ENCODE peak calls at places on chromosome 9, in four cellular contexts. W is tibial nerve; Y is naive thymus-derived CD4-positive, alpha-beta T cell; E is CD8-positive, alpha-beta memory T cell. J is an unnamed sample. For H3K36me3, H3K4me1 and H3K27me3, the result is how much of the 10 kb centered on the place peaks cover.

GRCh38 chr9:113609562-113610318 is 146.2 kb downstream of the RGS3 start:
- DNase-seq in E (no peak), W (peak), Y (no peak), J (no peak)

GRCh38 chr9:94746541-94747505 is 20.3 kb downstream of the AOPEP start:
- DNase-seq in W (no peak), Y (no peak), E (no peak), J (no peak)

GRCh38 chr9:78439866-78440830 is 143.2 kb downstream of the PSAT1 start:
- DNase-seq in Y (no peak), W (no peak), E (no peak), J (no peak)

GRCh38 chr9:129929467-129930125 is 94.3 kb downstream of the USP20 start:
- DNase-seq in E (no peak), W (no peak), Y (no peak), J (no peak)

GRCh38 chr9:13478235-13478634 is 198.7 kb upstream of the MPDZ start:
- DNase-seq in E (no peak), Y (no peak), W (no peak), J (no peak)

GRCh38 chr9:20744046-20744630 is 60.1 kb downstream of the FOCAD start:
- DNase-seq in Y (no peak), E (no peak), W (no peak), J (no peak)

GRCh38 chr9:104810421-104811339 is 46.8 kb downstream of the NIPSNAP3B start:
- DNase-seq in E (no peak), Y (no peak), W (no peak), J (no peak)

GRCh38 chr9:76216161-76216649 is 178.0 kb downstream of the RFK start:
- DNase-seq in E (no peak), W (no peak), Y (no peak), J (no peak)

GRCh38 chr9:85223506-85224108 is 518.1 kb downstream of the AGTPBP1 start:
- DNase-seq in W (no peak), E (no peak), Y (no peak), J (no peak)

GRCh38 chr9:126975327-126976059 is 60.9 kb downstream of the RALGPS1 start:
- DNase-seq in Y (no peak), W (no peak), E (no peak), J (no peak)

GRCh38 chr9:109479822-109480221 is 18.3 kb downstream of the PTPN3 start:
- DNase-seq in Y (no peak), W (no peak), E (no peak), J (no peak)

GRCh38 chr9:132879443-132880310 is 979 bp downstream of the SPACA9 start:
- DNase-seq in E (peak), Y (no peak), W (no peak), J (no peak)

GRCh38 chr9:88953401-88954029 is 37.8 kb upstream of the S1PR3 start:
- DNase-seq in W (no peak), E (no peak), Y (no peak), J (no peak)

GRCh38 chr9:108885643-108886348 is 23.7 kb downstream of the ACTL7A start:
- DNase-seq in E (no peak), Y (no peak), W (no peak), J (no peak)

GRCh38 chr9:4590430-4591122 is 71.5 kb upstream of the PLPP6 start:
- DNase-seq in Y (no peak), W (no peak), E (no peak), J (no peak)

GRCh38 chr9:116721411-116721810 is 34.3 kb downstream of the TRIM32 start:
- DNase-seq in W (no peak), Y (no peak), E (no peak), J (no peak)

GRCh38 chr9:22216730-22217160 is 207.6 kb upstream of the CDKN2B start:
- DNase-seq in W (no peak), E (no peak), Y (no peak), J (no peak)

GRCh38 chr9:106752581-106752980 is 110.4 kb upstream of the ZNF462 start:
- DNase-seq in W (no peak), Y (no peak), E (no peak), J (no peak)

GRCh38 chr9:138100711-138101349 is 223.2 kb downstream of the CACNA1B start:
- DNase-seq in W (no peak), Y (no peak), E (no peak), J (no peak)

GRCh38 chr9:100011062-100011681 is 87.6 kb downstream of the ERP44 start:
- DNase-seq in W (no peak), Y (peak), E (no peak), J (no peak)

GRCh38 chr9:119289740-119290139 is 79.5 kb downstream of the BRINP1 start:
- DNase-seq in Y (no peak), E (no peak), W (peak), J (no peak)

GRCh38 chr9:111872886-111873285 is 23.7 kb upstream of the UGCG start:
- DNase-seq in E (no peak), Y (no peak), W (no peak), J (no peak)

GRCh38 chr9:89483592-89484474 is 14.1 kb downstream of the SEMA4D start:
- DNase-seq in W (no peak), Y (peak), E (peak), J (peak)

GRCh38 chr9:79308012-79308411 is 263.8 kb upstream of the TLE4 start:
- DNase-seq in W (no peak), Y (no peak), E (no peak), J (no peak)

GRCh38 chr9:116057371-116057770 is 96.2 kb upstream of the PAPPA start:
- DNase-seq in E (no peak), Y (no peak), W (no peak), J (no peak)

GRCh38 chr9:79671558-79671957 is 99.8 kb downstream of the TLE4 start:
- DNase-seq in E (no peak), W (no peak), Y (no peak), J (no peak)

GRCh38 chr9:105401651-105402050 is 46.2 kb upstream of the FSD1L start:
- DNase-seq in E (no peak), Y (no peak), W (no peak), J (no peak)

GRCh38 chr9:127977877-127978647 is 2.7 kb downstream of the EEIG1 start:
- DNase-seq in Y (no peak), W (peak), E (no peak), J (no peak)

GRCh38 chr9:105958587-105958986 is 264.2 kb downstream of the TMEM38B start:
- DNase-seq in W (no peak), Y (no peak), E (no peak), J (no peak)

GRCh38 chr9:75111019-75111622 is 22.8 kb downstream of the OSTF1 start:
- DNase-seq in W (no peak), Y (no peak), E (no peak), J (no peak)

GRCh38 chr9:127162567-127163365 is 40.3 kb upstream of the ANGPTL2 start:
- DNase-seq in Y (no peak), E (no peak), W (no peak), J (no peak)

GRCh38 chr9:112170235-112170634 is 4.9 kb downstream of the SUSD1 start:
- DNase-seq in Y (no peak), W (no peak), E (no peak), J (no peak)

GRCh38 chr9:36392489-36392888 is 7.6 kb downstream of the RNF38 start:
- DNase-seq in E (no peak), Y (no peak), W (no peak), J (no peak)

GRCh38 chr9:36386396-36386795 is 13.7 kb downstream of the RNF38 start:
- DNase-seq in W (no peak), E (no peak), Y (no peak), J (no peak)

GRCh38 chr9:36389590-36389989 is 10.5 kb downstream of the RNF38 start:
- DNase-seq in W (no peak), E (no peak), Y (no peak), J (no peak)
- H3K36me3 ChIP-seq in W (under half), E (under half), Y (under half), J (under half)

DNA sequence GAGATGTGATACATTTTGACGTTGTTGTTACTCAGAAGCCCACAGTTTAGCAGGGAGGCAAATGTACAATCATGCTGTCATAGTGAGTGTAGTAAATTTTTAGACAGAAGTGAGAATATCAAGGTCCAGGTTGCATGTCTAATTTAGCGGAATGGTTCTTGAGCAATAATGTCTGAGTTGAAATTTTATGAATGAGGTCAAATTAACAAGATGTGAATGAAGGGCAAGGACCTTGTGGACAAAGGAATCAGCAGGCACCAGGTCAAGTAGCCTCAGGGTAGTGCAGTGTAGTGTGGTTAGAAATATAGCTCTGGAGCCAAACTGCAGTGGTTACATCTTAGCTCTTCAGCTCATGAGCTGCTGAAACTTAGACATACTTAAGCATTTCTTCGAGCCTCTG is 36.2 kb downstream of the TNFSF8 start:
- DNase-seq in Y (no peak), E (no peak), W (no peak), J (no peak)
- H3K4me1 ChIP-seq in Y (half or more), E (half or more), W (under half), J (under half)

GRCh38 chr9:70043689-70044449 is at the start of gene MAMDC2:
- DNase-seq in E (no peak), Y (no peak), W (peak), J (no peak)

GRCh38 chr9:70049236-70049635 is 5.6 kb downstream of the MAMDC2 start:
- DNase-seq in Y (no peak), E (no peak), W (peak), J (no peak)

GRCh38 chr9:70044450-70045307 is 1.0 kb downstream of the MAMDC2 start:
- DNase-seq in E (no peak), W (no peak), Y (no peak), J (no peak)

GRCh38 chr9:70045452-70045851 is 1.8 kb downstream of the MAMDC2 start:
- DNase-seq in Y (no peak), W (no peak), E (no peak), J (no peak)

DNA sequence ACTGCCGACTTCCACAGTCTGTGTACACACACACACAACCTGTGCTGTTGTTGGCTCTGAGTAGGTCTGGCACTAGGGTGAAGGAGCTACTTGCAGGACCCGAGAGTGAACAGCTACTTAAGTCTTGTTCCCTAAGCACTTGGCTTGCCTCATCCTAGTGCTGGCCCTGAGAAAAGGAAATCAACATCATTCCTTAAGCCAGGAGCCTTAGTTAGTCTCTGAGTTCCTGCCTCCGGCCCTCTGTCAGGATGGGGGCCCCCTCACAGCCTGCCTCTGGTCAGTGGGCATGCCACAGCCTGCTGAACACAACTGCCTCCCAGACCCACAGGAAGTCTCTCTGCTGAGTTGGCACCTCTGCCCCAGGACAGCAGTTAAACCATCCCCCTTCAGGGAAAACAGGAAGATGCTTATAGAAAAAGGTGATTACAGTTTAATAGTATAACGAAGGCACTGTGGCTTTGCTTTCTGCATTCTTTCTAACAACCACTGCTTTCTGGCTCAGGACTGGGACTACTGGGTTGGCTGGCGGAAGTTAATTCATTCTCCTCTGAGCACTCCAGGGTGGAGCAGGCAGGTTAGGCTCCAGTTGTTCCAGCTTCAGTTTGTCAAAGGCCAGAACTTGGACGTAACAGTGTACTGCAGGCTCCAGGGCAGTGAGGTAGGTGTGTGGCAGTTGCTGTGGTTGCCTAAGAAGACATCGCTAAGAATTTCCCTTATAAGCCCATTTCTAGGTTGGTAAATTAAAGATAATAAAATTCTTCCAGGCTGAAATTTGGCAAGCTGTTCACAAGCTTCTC is 2.8 kb downstream of the MAMDC2 start:
- DNase-seq in E (no peak), Y (no peak), W (no peak), J (no peak)
- H3K27me3 ChIP-seq in E (under half), Y (under half), W (under half), J (under half)

GRCh38 chr9:33344145-33344544 is 53.8 kb downstream of the NFX1 start:
- DNase-seq in W (no peak), E (no peak), Y (no peak), J (no peak)
- H3K36me3 ChIP-seq in W (under half), E (half or more), Y (under half), J (half or more)

GRCh38 chr9:16060457-16061129 is 507.8 kb downstream of the CCDC171 start:
- DNase-seq in E (no peak), W (no peak), Y (no peak), J (no peak)
- H3K4me1 ChIP-seq in E (under half), W (under half), Y (under half), J (under half)

GRCh38 chr9:974064-974992 is 2.1 kb upstream of the DMRT3 start:
- DNase-seq in Y (no peak), E (no peak), W (no peak), J (no peak)
- H3K27me3 ChIP-seq in Y (under half), E (half or more), W (half or more), J (half or more)

GRCh38 chr9:134054891-134055811 is 12.7 kb downstream of the BRD3 start:
- DNase-seq in W (no peak), E (peak), Y (no peak), J (no peak)
- H3K36me3 ChIP-seq in W (under half), E (under half), Y (under half), J (under half)

GRCh38 chr9:124297915-124298645 is 40.3 kb downstream of the NEK6 start:
- DNase-seq in W (no peak), Y (no peak), E (no peak), J (no peak)
- H3K4me1 ChIP-seq in W (half or more), Y (under half), E (under half), J (under half)

GRCh38 chr9:135762921-135763320 is 60.9 kb downstream of the KCNT1 start:
- DNase-seq in W (no peak), Y (no peak), E (no peak), J (no peak)
- H3K27me3 ChIP-seq in W (under half), Y (under half), E (under half), J (under half)

GRCh38 chr9:136471802-136472487 is 10.9 kb downstream of the SEC16A start:
- DNase-seq in E (no peak), Y (no peak), W (no peak), J (no peak)

GRCh38 chr9:136473354-136473721 is 9.5 kb downstream of the SEC16A start:
- DNase-seq in E (no peak), W (no peak), Y (no peak), J (no peak)

GRCh38 chr9:136474021-136474640 is 8.7 kb downstream of the SEC16A start:
- DNase-seq in E (no peak), Y (no peak), W (no peak), J (no peak)

GRCh38 chr9:136470792-136471469 is 11.9 kb downstream of the SEC16A start:
- DNase-seq in W (no peak), E (no peak), Y (no peak), J (no peak)

GRCh38 chr9:136472640-136473353 is 10.0 kb downstream of the SEC16A start:
- DNase-seq in W (no peak), E (no peak), Y (no peak), J (no peak)
- H3K36me3 ChIP-seq in W (half or more), E (half or more), Y (under half), J (half or more)